ENCODE peak calls at places on chromosomes 7 and 10, in six cellular contexts. L is endothelial cell of umbilical vein, A is spleen, F is breast epithelium, Y is K562, B is sigmoid colon. K is an unnamed sample. For H3K4me1, the result is how much of the 10 kb centered on the place peaks cover.

GRCh38 chr7:29281782-29282541 is 87.4 kb downstream of the CHN2 start:
- DNase-seq in A (no peak), L (no peak), F (no peak), B (peak), Y (no peak), K (no peak)

GRCh38 chr10:6037975-6038624 is 24.1 kb downstream of the IL2RA start:
- DNase-seq in B (no peak), Y (no peak), A (no peak), L (no peak), F (no peak), K (peak)

GRCh38 chr7:20577362-20578069 is 38.0 kb upstream of the ABCB5 start:
- DNase-seq in A (no peak), F (no peak), B (no peak), Y (no peak), L (no peak), K (no peak)

GRCh38 chr7:19321925-19322470 is 176.8 kb upstream of the FERD3L start:
- DNase-seq in F (no peak), Y (no peak), L (no peak), B (no peak), A (no peak), K (no peak)

GRCh38 chr10:1150638-1150955 is 94.4 kb downstream of the WDR37 start:
- DNase-seq in B (peak), F (no peak), A (no peak), L (no peak), Y (no peak), K (no peak)

GRCh38 chr7:93231264-93231663 is 902 bp upstream of the VPS50 start:
- DNase-seq in Y (no peak), B (no peak), F (no peak), A (no peak), L (no peak), K (no peak)

GRCh38 chr7:22980422-22980821 is 33.5 kb downstream of the HYCC1 start:
- DNase-seq in B (no peak), L (peak), F (no peak), Y (no peak), A (no peak), K (no peak)

GRCh38 chr7:22346383-22347107 is 10.4 kb downstream of the RAPGEF5 start:
- DNase-seq in Y (peak), L (no peak), A (no peak), B (no peak), F (no peak), K (no peak)

GRCh38 chr7:129853661-129854268 is 99.0 kb downstream of the UBE2H start:
- DNase-seq in F (no peak), Y (no peak), L (peak), A (no peak), B (no peak), K (no peak)

GRCh38 chr7:1858435-1859265 is 188.6 kb downstream of the ELFN1 start:
- DNase-seq in B (peak), F (no peak), L (no peak), A (peak), Y (no peak), K (no peak)

GRCh38 chr7:122310119-122311021 is 5.8 kb upstream of the FEZF1 start:
- DNase-seq in A (no peak), B (no peak), L (peak), Y (no peak), F (no peak), K (no peak)

GRCh38 chr7:85806321-85806720 is 619.5 kb upstream of the SEMA3D start:
- DNase-seq in B (no peak), F (no peak), Y (no peak), L (no peak), A (no peak), K (no peak)

GRCh38 chr10:77180794-77181193 is 456.8 kb downstream of the KCNMA1 start:
- DNase-seq in Y (no peak), L (no peak), A (no peak), F (no peak), B (no peak), K (no peak)

GRCh38 chr10:74011016-74011415 is 13.1 kb downstream of the VCL start:
- DNase-seq in L (no peak), Y (no peak), F (no peak), B (no peak), A (no peak), K (no peak)

GRCh38 chr10:111076191-111076681 is 593 bp upstream of the ADRA2A start:
- DNase-seq in L (peak), Y (peak), A (peak), F (peak), B (peak), K (peak)

GRCh38 chr10:99297033-99297432 is 32.1 kb upstream of the CNNM1 start:
- DNase-seq in A (no peak), Y (peak), L (no peak), B (no peak), F (no peak), K (peak)

GRCh38 chr7:49803812-49804211 is 30.4 kb downstream of the VWC2 start:
- DNase-seq in L (no peak), F (no peak), Y (no peak), A (no peak), B (no peak), K (no peak)

GRCh38 chr7:27129729-27130539 is 623 bp downstream of the HOXA4 start:
- DNase-seq in F (no peak), L (peak), B (peak), Y (no peak), A (no peak), K (no peak)
- TF ChIP-seq POLR2A in F (no peak), L (no peak), B (no peak), Y (no peak), A (no peak), K (no peak)

GRCh38 chr10:102119417-102120141 is 589 bp downstream of the LDB1 start:
- DNase-seq in Y (peak), A (peak), B (peak), F (peak), L (peak), K (no peak)

GRCh38 chr10:102122450-102122849 is 2.3 kb upstream of the LDB1 start:
- DNase-seq in Y (no peak), L (no peak), A (no peak), F (no peak), B (no peak), K (no peak)

GRCh38 chr10:102121739-102122372 is 1.7 kb upstream of the LDB1 start:
- DNase-seq in F (no peak), L (no peak), B (peak), Y (no peak), A (no peak), K (no peak)

GRCh38 chr10:102120142-102120986 is at the start of gene LDB1:
- DNase-seq in B (peak), A (peak), L (peak), Y (peak), F (peak), K (no peak)

DNA sequence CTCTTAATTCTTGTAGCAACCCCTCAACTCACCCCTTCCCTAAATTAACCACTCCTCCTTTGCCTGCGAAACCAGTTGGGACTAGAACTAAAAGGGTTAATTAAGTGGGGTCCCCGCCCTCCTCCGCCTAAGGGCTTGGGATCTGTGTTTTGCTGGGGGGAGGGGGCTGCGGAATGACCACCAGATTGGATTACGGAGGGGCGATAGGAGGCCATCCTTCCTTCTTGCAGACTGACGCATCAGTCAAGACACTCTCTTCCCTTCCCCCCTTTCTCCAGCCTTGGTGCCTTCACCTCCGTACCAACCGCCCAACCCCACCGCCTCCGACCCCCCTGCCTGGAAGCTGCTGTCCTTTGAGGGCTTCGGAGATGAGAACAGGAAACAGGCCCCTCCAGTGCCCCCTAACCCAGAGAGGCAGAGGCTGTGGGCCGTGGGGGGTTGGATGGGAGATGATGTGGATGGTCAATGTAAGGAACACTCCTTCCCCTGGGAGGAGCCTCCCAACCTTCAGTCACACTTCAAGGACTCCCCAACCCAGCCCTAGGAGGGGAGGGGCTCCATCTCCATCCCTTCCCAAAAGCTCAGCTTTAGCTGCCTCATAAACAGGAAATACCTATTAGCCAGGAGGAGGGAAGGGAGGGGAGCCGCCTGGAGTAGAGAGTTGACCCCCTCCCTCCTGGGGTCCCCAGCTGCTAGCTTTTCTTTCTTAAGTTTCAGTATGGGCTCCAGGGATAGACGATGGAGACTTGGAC is 995 bp upstream of the LDB1 start:
- DNase-seq in A (peak), Y (peak), L (no peak), B (peak), F (no peak), K (no peak)
- TF ChIP-seq POLR2AphosphoS5 in A (no peak), Y (no peak), L (no peak), B (peak), F (peak), K (peak)

DNA sequence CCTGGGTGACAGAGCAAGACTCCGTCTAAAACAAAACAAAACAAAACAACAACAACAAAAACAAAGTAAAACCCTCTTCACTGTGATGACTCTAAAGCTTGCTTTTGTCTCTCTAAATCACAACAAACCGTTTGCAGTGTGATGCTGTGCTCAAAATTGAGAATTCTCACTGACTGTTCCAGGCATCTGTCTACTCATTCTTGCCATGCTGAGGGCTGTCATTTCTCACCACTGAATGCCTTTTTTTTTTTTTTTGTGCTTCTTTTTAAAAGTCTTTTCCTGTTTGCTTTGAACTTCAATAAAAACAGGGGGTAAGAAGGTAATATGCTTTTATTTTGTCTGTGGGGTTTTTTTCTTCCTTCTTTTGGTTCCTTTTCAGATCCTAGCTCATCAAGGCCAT is 10.4 kb downstream of the FAS start:
- DNase-seq in B (no peak), F (no peak), Y (no peak), L (no peak), A (no peak), K (no peak)
- H3K4me1 ChIP-seq in B (under half), F (under half), Y (under half), L (under half), A (under half), K (under half)

GRCh38 chr7:7190142-7190541 is 7.8 kb downstream of the C1GALT1 start:
- DNase-seq in A (no peak), B (no peak), L (no peak), F (no peak), Y (peak), K (no peak)
- TF ChIP-seq POLR2A in A (no peak), B (no peak), L (no peak), F (no peak), Y (no peak), K (no peak)

K was measured in esophagus muscularis mucosa.